ENCODE peak calls at places on chromosome 15, in five cellular contexts. D is MM.1S, V is A549, X is BE2C, W is gastrocnemius medialis. H is an unnamed sample.
A peak's percentile ranks its signal among the peaks of the same experiment; 100 is the strongest.

GRCh38 chr15:77546050-77546501 is 86.6 kb downstream of the LINGO1 start:
- DNase-seq in D (no peak), V (peak; percentile 46), X (peak; percentile 65), W (no peak), H (no peak)

GRCh38 chr15:37698679-37699078 is 235.8 kb upstream of the TMCO5A start:
- DNase-seq in D (no peak), V (no peak), X (no peak), W (no peak), H (no peak)

GRCh38 chr15:67146214-67146613 is 80.8 kb downstream of the SMAD3 start:
- DNase-seq in D (no peak), V (no peak), X (peak; percentile 57), W (no peak), H (peak; percentile 71)

GRCh38 chr15:74235962-74236361 is at the start of gene CCDC33:
- DNase-seq in D (no peak), V (no peak), X (no peak), W (no peak), H (no peak)

GRCh38 chr15:55820043-55820442 is 77.1 kb upstream of the PRTG start:
- DNase-seq in D (no peak), V (no peak), X (no peak), W (no peak), H (no peak)

GRCh38 chr15:34101366-34102174 is at the start of the genes EMC7 and PGBD4:
- DNase-seq in D (peak; percentile 99), V (peak; percentile 97), X (peak; percentile 98), W (peak; percentile 98), H (peak; percentile 99)

GRCh38 chr15:44087578-44088190 is 107.4 kb downstream of the FRMD5 start:
- DNase-seq in D (no peak), V (peak; percentile 47), X (no peak), W (no peak), H (no peak)

GRCh38 chr15:31080618-31081017 is 20.9 kb downstream of the TRPM1 start:
- DNase-seq in D (no peak), V (peak; percentile 39), X (peak; percentile 93), W (no peak), H (peak; percentile 84)

GRCh38 chr15:78389356-78389755 is 48.7 kb upstream of the IREB2 start:
- DNase-seq in D (no peak), V (no peak), X (no peak), W (no peak), H (no peak)

GRCh38 chr15:57150066-57150865 is 226.0 kb upstream of the CGNL1 start:
- DNase-seq in D (no peak), V (no peak), X (no peak), W (no peak), H (no peak)

GRCh38 chr15:39247574-39247973 is 333.3 kb upstream of the THBS1 start:
- DNase-seq in D (no peak), V (no peak), X (no peak), W (no peak), H (no peak)

GRCh38 chr15:92634046-92634445 is 21.5 kb downstream of the FAM174B start:
- DNase-seq in D (no peak), V (no peak), X (no peak), W (no peak), H (no peak)

GRCh38 chr15:90201944-90202375 is 830 bp downstream of the SEMA4B start:
- DNase-seq in D (no peak), V (no peak), X (peak; percentile 42), W (no peak), H (no peak)

GRCh38 chr15:49088996-49089395 is 42.8 kb upstream of the SECISBP2L start:
- DNase-seq in D (no peak), V (no peak), X (no peak), W (no peak), H (no peak)

GRCh38 chr15:80106051-80106450 is 46.6 kb downstream of the ZFAND6 start:
- DNase-seq in D (no peak), V (no peak), X (no peak), W (no peak), H (no peak)

GRCh38 chr15:36666228-36666627 is 86.8 kb downstream of the CDIN1 start:
- DNase-seq in D (no peak), V (no peak), X (no peak), W (no peak), H (no peak)

GRCh38 chr15:79170256-79170664 is 79.7 kb upstream of the RASGRF1 start:
- DNase-seq in D (no peak), V (peak; percentile 51), X (peak; percentile 89), W (peak; percentile 40), H (peak; percentile 27)

GRCh38 chr15:29978411-29979382 is 104.1 kb upstream of the GOLGA8J start:
- DNase-seq in D (no peak), V (no peak), X (no peak), W (no peak), H (no peak)

GRCh38 chr15:57118013-57118799 is 199.8 kb downstream of the TCF12 start:
- DNase-seq in D (peak; percentile 17), V (no peak), X (no peak), W (no peak), H (no peak)

GRCh38 chr15:88638626-88639372 is at the start of gene ISG20:
- DNase-seq in D (peak; percentile 98), V (peak; percentile 100), X (peak; percentile 89), W (peak; percentile 79), H (peak; percentile 92)

GRCh38 chr15:88636039-88636438 is 2.8 kb upstream of the ISG20 start:
- DNase-seq in D (no peak), V (no peak), X (no peak), W (no peak), H (no peak)

GRCh38 chr15:88636654-88637053 is 2.2 kb upstream of the ISG20 start:
- DNase-seq in D (no peak), V (no peak), X (no peak), W (no peak), H (no peak)

GRCh38 chr15:88637436-88637835 is 1.4 kb upstream of the ISG20 start:
- DNase-seq in D (no peak), V (no peak), X (no peak), W (no peak), H (no peak)

GRCh38 chr15:88637841-88638625 is 783 bp upstream of the ISG20 start:
- DNase-seq in D (peak; percentile 17), V (no peak), X (no peak), W (no peak), H (no peak)
- H3K4me1 ChIP-seq in D (peaks cover 72% of the 10 kb centered on the region), V (peaks cover 55% of the 10 kb centered on the region), X (peaks cover 5% of the 10 kb centered on the region), W (peaks cover 11% of the 10 kb centered on the region), H (peaks cover 23% of the 10 kb centered on the region)

GRCh38 chr15:70557506-70558258 is 205.7 kb downstream of the UACA start:
- DNase-seq in D (no peak), V (no peak), X (no peak), W (no peak), H (no peak)
- TF ChIP-seq CTCF in D (no peak), V (no peak), X (no peak), W (no peak), H (no peak)

GRCh38 chr15:59401810-59402569 is 29.3 kb upstream of the MYO1E start:
- DNase-seq in D (no peak), V (no peak), X (no peak), W (no peak), H (no peak)

GRCh38 chr15:59405079-59405478 is 32.4 kb upstream of the MYO1E start:
- DNase-seq in D (no peak), V (no peak), X (no peak), W (no peak), H (no peak)

GRCh38 chr15:59410448-59410896 is 27.5 kb upstream of the FAM81A start:
- DNase-seq in D (no peak), V (peak; percentile 58), X (no peak), W (no peak), H (no peak)

DNA sequence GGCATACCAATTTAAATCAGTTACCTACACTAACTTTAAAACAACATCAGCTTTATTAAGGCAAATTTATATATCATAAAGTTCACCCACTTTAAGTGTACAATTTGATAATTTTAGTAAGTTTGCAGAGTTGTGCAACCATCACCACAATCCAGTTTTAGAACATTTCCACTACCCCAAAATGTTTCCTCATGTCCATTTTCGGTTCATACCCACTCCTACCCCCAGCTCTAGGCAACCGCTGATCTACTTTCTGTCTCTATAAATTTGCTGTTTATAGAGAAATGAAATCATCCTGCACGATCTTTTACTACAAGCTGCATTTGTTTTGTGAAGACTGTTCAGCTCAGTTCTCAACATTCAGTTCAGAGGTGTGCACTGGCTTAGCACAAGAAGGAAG is 31.5 kb upstream of the FAM81A start:
- DNase-seq in D (peak; percentile 10), V (no peak), X (no peak), W (no peak), H (no peak)
- H3K4me1 ChIP-seq in D (peaks cover 5% of the 10 kb centered on the region), V (peaks cover 27% of the 10 kb centered on the region), X (no peaks in the 10 kb centered on the region), W (no peaks in the 10 kb centered on the region), H (no peaks in the 10 kb centered on the region)

GRCh38 chr15:63982381-63982854 is 63.9 kb downstream of the DAPK2 start:
- DNase-seq in D (no peak), V (no peak), X (no peak), W (peak; percentile 82), H (no peak)

GRCh38 chr15:63985221-63986184 is 60.8 kb downstream of the DAPK2 start:
- DNase-seq in D (no peak), V (no peak), X (no peak), W (peak; percentile 94), H (peak; percentile 95)

GRCh38 chr15:63984331-63984730 is 62.0 kb downstream of the DAPK2 start:
- DNase-seq in D (no peak), V (no peak), X (no peak), W (no peak), H (no peak)

GRCh38 chr15:63981596-63982320 is 64.5 kb downstream of the DAPK2 start:
- DNase-seq in D (no peak), V (no peak), X (no peak), W (no peak), H (no peak)

DNA sequence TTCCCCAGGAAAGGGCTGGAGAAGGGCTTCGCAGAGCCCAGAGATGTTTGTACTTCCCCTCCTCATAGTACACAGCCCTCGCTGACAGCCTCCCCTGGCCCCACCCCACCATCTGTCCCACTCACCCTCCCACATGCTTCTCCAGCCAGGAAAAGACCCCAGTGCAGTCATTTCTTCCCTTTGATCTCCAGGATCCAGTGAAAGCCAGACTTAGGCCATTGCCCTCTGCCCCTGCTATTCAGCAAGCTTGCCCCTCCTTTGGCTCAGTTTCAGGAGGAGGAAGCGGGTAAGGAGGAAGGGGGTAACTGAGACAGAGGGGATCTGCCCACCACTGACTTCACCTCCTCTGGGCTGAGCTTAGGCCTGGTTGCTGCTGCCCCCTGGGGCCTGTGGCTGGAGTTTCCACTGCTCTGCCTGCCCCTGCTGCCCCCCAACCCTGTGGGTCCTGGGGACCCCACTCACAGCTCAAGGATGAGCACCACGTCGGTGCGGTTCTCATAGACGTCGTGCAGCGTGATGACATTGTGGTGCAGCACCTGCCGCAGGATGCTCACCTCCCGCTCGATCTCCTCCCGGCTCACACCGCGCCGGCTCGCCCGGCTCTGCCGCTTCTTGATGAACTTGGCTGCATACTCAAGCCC is 63.1 kb downstream of the DAPK2 start:
- DNase-seq in D (no peak), V (no peak), X (no peak), W (no peak), H (no peak)
- TF ChIP-seq CTCF in D (no peak), V (no peak), X (peak; percentile 21), W (no peak), H (no peak)

H was measured in heart left ventricle.